ENCODE peak calls at places on chromosomes 11 and 22, in six cellular contexts. F is heart right ventricle, R is epithelial cell of proximal tubule, Q is Caco-2, J is astrocyte of the spinal cord, Y is fibroblast of lung. K is an unnamed sample.

GRCh38 chr11:45354976-45355705 is 69.0 kb upstream of the SYT13 start:
- DNase-seq in R (no peak), J (peak), Y (peak), Q (no peak), F (peak), K (peak)

GRCh38 chr11:44680982-44681597 is 45.7 kb upstream of the TSPAN18 start:
- DNase-seq in Q (no peak), R (no peak), Y (peak), F (no peak), J (no peak), K (peak)

GRCh38 chr22:38570841-38571364 is 920 bp upstream of the DMC1 start:
- DNase-seq in Q (no peak), R (no peak), J (peak), Y (peak), F (peak), K (peak)

GRCh38 chr11:432501-433100 is 9.2 kb downstream of the ANO9 start:
- DNase-seq in F (peak), Q (no peak), J (no peak), R (no peak), Y (no peak), K (no peak)

GRCh38 chr11:8720868-8721739 is 38.5 kb downstream of the RPL27A start:
- DNase-seq in R (no peak), Q (peak), F (no peak), J (no peak), Y (no peak), K (peak)

GRCh38 chr11:394034-394857 is at the start of gene PKP3:
- DNase-seq in F (peak), Y (peak), J (peak), R (no peak), Q (peak), K (peak)

GRCh38 chr11:79173615-79174014 is 267.2 kb downstream of the TENM4 start:
- DNase-seq in F (no peak), Q (no peak), Y (peak), R (no peak), J (peak), K (peak)

GRCh38 chr11:113204280-113204679 is 110.1 kb upstream of the TTC12 start:
- DNase-seq in J (no peak), Y (no peak), Q (no peak), R (no peak), F (no peak), K (peak)

GRCh38 chr11:122879785-122880184 is 2.8 kb upstream of the JHY start:
- DNase-seq in Q (no peak), F (no peak), J (no peak), Y (no peak), R (no peak), K (no peak)

GRCh38 chr11:73645972-73646631 is at the start of gene PLEKHB1:
- DNase-seq in R (no peak), Q (no peak), Y (no peak), F (no peak), J (no peak), K (no peak)

GRCh38 chr11:74948546-74948897 is 369 bp downstream of the XRRA1 start:
- DNase-seq in J (no peak), Q (no peak), F (no peak), R (no peak), Y (peak), K (no peak)

GRCh38 chr11:100890779-100891178 is 203.7 kb downstream of the ARHGAP42 start:
- DNase-seq in Y (peak), R (peak), F (no peak), Q (no peak), J (peak), K (no peak)

GRCh38 chr22:43098356-43098755 is 9.2 kb upstream of the TTLL1 start:
- DNase-seq in Y (no peak), J (no peak), F (no peak), Q (no peak), R (no peak), K (peak)

GRCh38 chr22:37020192-37020479 is 594 bp downstream of the MPST start:
- DNase-seq in Q (no peak), F (no peak), J (peak), R (no peak), Y (peak), K (peak)

GRCh38 chr11:63565728-63566127 is 2.5 kb upstream of the PLAAT2 start:
- DNase-seq in Q (no peak), R (no peak), F (no peak), J (no peak), Y (no peak), K (peak)

GRCh38 chr11:69357458-69358397 is 63.8 kb downstream of the MYEOV start:
- DNase-seq in F (no peak), J (no peak), R (no peak), Y (no peak), Q (no peak), K (no peak)

GRCh38 chr22:24106385-24107381 is 74.6 kb upstream of the SUSD2 start:
- DNase-seq in Q (no peak), F (no peak), J (no peak), Y (no peak), R (no peak), K (no peak)

GRCh38 chr11:38824573-38824972 is 2226.5 kb upstream of the RAG2 start:
- DNase-seq in Y (peak), R (no peak), F (no peak), J (no peak), Q (no peak), K (peak)

GRCh38 chr22:32557424-32557823 is 82.8 kb downstream of the FBXO7 start:
- DNase-seq in J (no peak), Q (no peak), F (no peak), R (no peak), Y (no peak), K (peak)
- H3K4me3 ChIP-seq in J (no peak), Q (no peak), F (no peak), R (no peak), Y (no peak), K (no peak)

GRCh38 chr11:2566223-2567025 is 121.6 kb downstream of the KCNQ1 start:
- DNase-seq in J (no peak), F (peak), Q (peak), R (no peak), Y (no peak), K (no peak)
- TF ChIP-seq CTCF in J (no peak), F (no peak), Q (no peak), R (peak), Y (no peak), K (no peak)

GRCh38 chr22:35998748-35999147 is 29.9 kb downstream of the RBFOX2 start:
- DNase-seq in Q (no peak), R (no peak), F (no peak), Y (no peak), J (no peak), K (no peak)
- H3K4me3 ChIP-seq in Q (no peak), R (no peak), F (no peak), Y (no peak), J (no peak), K (no peak)

GRCh38 chr11:127157225-127157624 is 156.7 kb upstream of the KIRREL3 start:
- DNase-seq in Y (no peak), F (no peak), J (no peak), R (no peak), Q (no peak), K (no peak)
- TF ChIP-seq CTCF in Y (no peak), F (no peak), J (no peak), R (no peak), Q (no peak), K (no peak)

GRCh38 chr11:66419825-66420224 is 1.0 kb upstream of the NPAS4 start:
- DNase-seq in R (no peak), Y (no peak), Q (no peak), J (no peak), F (no peak), K (no peak)
- H3K4me3 ChIP-seq in R (no peak), Y (no peak), Q (no peak), J (no peak), F (no peak), K (no peak)